ENCODE peak calls at places on chromosomes 16 and 17, in four cellular contexts. One of them, this sample, is unnamed.

GRCh38 chr17:72514888-72515287 is 394.1 kb downstream of the SOX9 start:
- DNase-seq in astrocyte: peak
- DNase-seq in fibroblast of villous mesenchyme: peak
- DNase-seq in A549: no peak
- DNase-seq in this sample: peak

GRCh38 chr17:77803726-77804125 is 154.8 kb upstream of the TNRC6C start:
- DNase-seq in astrocyte: no peak
- DNase-seq in fibroblast of villous mesenchyme: no peak
- DNase-seq in A549: no peak
- DNase-seq in this sample: no peak

GRCh38 chr17:80874866-80875445 is 116.7 kb upstream of the CHMP6 start:
- DNase-seq in astrocyte: no peak
- DNase-seq in fibroblast of villous mesenchyme: no peak
- DNase-seq in A549: no peak
- DNase-seq in this sample: no peak

GRCh38 chr16:71626018-71626857 is at the start of gene MARVELD3:
- DNase-seq in astrocyte: no peak
- DNase-seq in fibroblast of villous mesenchyme: no peak
- DNase-seq in A549: peak
- DNase-seq in this sample: no peak

GRCh38 chr17:80388601-80389000 is 26.4 kb upstream of the ENDOV start:
- DNase-seq in astrocyte: no peak
- DNase-seq in fibroblast of villous mesenchyme: no peak
- DNase-seq in A549: no peak
- DNase-seq in this sample: no peak

GRCh38 chr17:49431743-49432142 is 17.1 kb upstream of the PHB1 start:
- DNase-seq in astrocyte: no peak
- DNase-seq in fibroblast of villous mesenchyme: no peak
- DNase-seq in A549: no peak
- DNase-seq in this sample: no peak

GRCh38 chr17:48544356-48545021 is 420 bp downstream of the HOXB2 start:
- DNase-seq in astrocyte: peak
- DNase-seq in fibroblast of villous mesenchyme: peak
- DNase-seq in A549: no peak
- DNase-seq in this sample: peak

GRCh38 chr16:8801686-8802085 is 4.0 kb downstream of the PMM2 start:
- DNase-seq in astrocyte: no peak
- DNase-seq in fibroblast of villous mesenchyme: no peak
- DNase-seq in A549: no peak
- DNase-seq in this sample: no peak

GRCh38 chr16:22678311-22678710 is 135.7 kb upstream of the HS3ST2 start:
- DNase-seq in astrocyte: no peak
- DNase-seq in fibroblast of villous mesenchyme: no peak
- DNase-seq in A549: no peak
- DNase-seq in this sample: no peak

GRCh38 chr17:16406742-16407674 is 8.4 kb upstream of the TRPV2 start:
- DNase-seq in astrocyte: peak
- DNase-seq in fibroblast of villous mesenchyme: peak
- DNase-seq in A549: peak
- DNase-seq in this sample: no peak

GRCh38 chr17:65557349-65558310 is 3.8 kb downstream of the AXIN2 start:
- DNase-seq in astrocyte: peak
- DNase-seq in fibroblast of villous mesenchyme: no peak
- DNase-seq in A549: peak
- DNase-seq in this sample: peak

GRCh38 chr17:65556014-65556909 is 5.2 kb downstream of the AXIN2 start:
- DNase-seq in astrocyte: no peak
- DNase-seq in fibroblast of villous mesenchyme: peak
- DNase-seq in A549: peak
- DNase-seq in this sample: peak

GRCh38 chr17:65558311-65558682 is 3.2 kb downstream of the AXIN2 start:
- DNase-seq in astrocyte: no peak
- DNase-seq in fibroblast of villous mesenchyme: no peak
- DNase-seq in A549: no peak
- DNase-seq in this sample: no peak

GRCh38 chr17:65558683-65559311 is 2.7 kb downstream of the AXIN2 start:
- DNase-seq in astrocyte: no peak
- DNase-seq in fibroblast of villous mesenchyme: no peak
- DNase-seq in A549: no peak
- DNase-seq in this sample: no peak

DNA sequence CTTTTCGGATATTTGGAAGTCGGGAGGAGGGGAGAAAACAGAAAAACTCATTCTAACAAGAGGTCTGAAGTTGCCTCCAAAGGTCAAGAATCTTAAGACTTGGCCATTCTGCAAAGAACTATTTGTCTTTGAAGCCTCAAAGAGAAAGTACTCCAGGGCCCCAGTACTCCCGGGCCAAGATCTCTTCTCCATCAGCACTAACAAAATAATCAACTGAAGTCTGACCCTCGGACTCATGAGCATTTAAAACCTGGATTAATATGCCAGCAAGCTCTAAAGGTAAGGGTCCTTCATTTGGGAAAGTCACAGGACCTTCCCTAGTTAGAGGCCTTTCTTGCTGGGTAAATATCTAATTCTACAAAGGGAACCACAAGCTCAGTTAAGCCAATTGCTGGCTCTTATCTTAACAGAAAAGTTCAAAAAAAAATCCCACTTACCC is 4.5 kb downstream of the AXIN2 start:
- DNase-seq in astrocyte: no peak
- DNase-seq in fibroblast of villous mesenchyme: no peak
- DNase-seq in A549: no peak
- DNase-seq in this sample: no peak
- H3K4me3 ChIP-seq in astrocyte: peak
- H3K4me3 ChIP-seq in fibroblast of villous mesenchyme: no peak
- H3K4me3 ChIP-seq in A549: no peak
- H3K4me3 ChIP-seq in this sample: peak

GRCh38 chr16:67661864-67662652 is 1.3 kb downstream of the PARD6A start:
- DNase-seq in astrocyte: no peak
- DNase-seq in fibroblast of villous mesenchyme: no peak
- DNase-seq in A549: no peak
- DNase-seq in this sample: no peak

GRCh38 chr16:67663877-67664222 is 2.7 kb downstream of the ENKD1 start:
- DNase-seq in astrocyte: no peak
- DNase-seq in fibroblast of villous mesenchyme: no peak
- DNase-seq in A549: no peak
- DNase-seq in this sample: no peak

GRCh38 chr16:67664258-67664657 is 2.3 kb downstream of the ENKD1 start:
- DNase-seq in astrocyte: no peak
- DNase-seq in fibroblast of villous mesenchyme: no peak
- DNase-seq in A549: no peak
- DNase-seq in this sample: no peak

GRCh38 chr16:67662653-67663010 is 1.9 kb downstream of the PARD6A start:
- DNase-seq in astrocyte: no peak
- DNase-seq in fibroblast of villous mesenchyme: no peak
- DNase-seq in A549: no peak
- DNase-seq in this sample: no peak

DNA sequence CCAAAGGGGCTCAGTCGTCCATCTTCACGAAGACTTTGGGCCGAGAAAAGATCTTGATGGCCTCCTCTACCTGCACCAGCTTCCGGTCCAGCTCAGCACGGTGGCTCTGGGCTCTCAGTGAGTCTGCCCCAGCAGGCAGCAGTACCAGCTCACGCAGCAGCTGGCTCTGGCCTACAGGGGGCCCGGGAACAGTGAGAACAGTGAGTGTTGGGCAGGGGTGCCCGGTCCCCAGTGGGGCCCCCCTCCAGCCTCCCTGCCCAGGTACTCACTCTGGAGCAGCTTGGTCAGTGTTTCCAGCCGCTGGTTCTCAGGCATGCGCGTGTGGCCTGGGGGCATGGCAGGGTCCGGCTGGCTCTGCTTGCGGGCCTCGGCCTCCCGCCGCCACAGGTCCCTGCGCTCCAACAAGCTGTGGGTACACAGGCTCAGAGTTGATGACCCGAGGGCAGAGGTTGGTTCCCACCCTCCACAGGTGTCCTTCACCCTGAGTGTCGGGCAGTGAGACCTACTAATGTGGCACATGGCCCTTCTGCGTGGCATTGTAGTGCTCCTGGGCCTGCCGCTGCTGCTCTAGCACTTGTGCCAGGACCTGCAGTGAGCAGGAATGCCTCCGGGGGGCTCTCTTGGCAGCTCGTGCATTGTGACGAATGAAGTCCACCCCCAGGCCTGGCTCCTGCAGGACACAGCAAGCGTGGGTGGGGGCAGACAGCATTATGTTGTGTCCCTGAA is 2.6 kb downstream of the PARD6A start:
- DNase-seq in astrocyte: no peak
- DNase-seq in fibroblast of villous mesenchyme: no peak
- DNase-seq in A549: peak
- DNase-seq in this sample: no peak
- TF ChIP-seq CTCF in astrocyte: peak
- TF ChIP-seq CTCF in fibroblast of villous mesenchyme: peak
- TF ChIP-seq CTCF in A549: no peak
- TF ChIP-seq CTCF in this sample: peak

GRCh38 chr17:57506253-57506911 is 238.7 kb downstream of the CCDC182 start:
- DNase-seq in astrocyte: no peak
- DNase-seq in fibroblast of villous mesenchyme: no peak
- DNase-seq in A549: no peak
- DNase-seq in this sample: no peak
- H3K4me3 ChIP-seq in astrocyte: no peak
- H3K4me3 ChIP-seq in fibroblast of villous mesenchyme: no peak
- H3K4me3 ChIP-seq in A549: no peak
- H3K4me3 ChIP-seq in this sample: no peak

GRCh38 chr17:75824591-75825518 is 19.3 kb downstream of the UNC13D start:
- DNase-seq in astrocyte: no peak
- DNase-seq in fibroblast of villous mesenchyme: no peak
- DNase-seq in A549: no peak
- DNase-seq in this sample: no peak

GRCh38 chr17:75827291-75828050 is 16.7 kb downstream of the UNC13D start:
- DNase-seq in astrocyte: peak
- DNase-seq in fibroblast of villous mesenchyme: peak
- DNase-seq in A549: peak
- DNase-seq in this sample: peak

GRCh38 chr17:75828051-75828400 is 16.2 kb downstream of the UNC13D start:
- DNase-seq in astrocyte: no peak
- DNase-seq in fibroblast of villous mesenchyme: no peak
- DNase-seq in A549: no peak
- DNase-seq in this sample: no peak

GRCh38 chr17:75825748-75826370 is 18.3 kb downstream of the UNC13D start:
- DNase-seq in astrocyte: no peak
- DNase-seq in fibroblast of villous mesenchyme: no peak
- DNase-seq in A549: no peak
- DNase-seq in this sample: no peak

GRCh38 chr17:75826561-75827290 is 17.5 kb downstream of the UNC13D start:
- DNase-seq in astrocyte: no peak
- DNase-seq in fibroblast of villous mesenchyme: no peak
- DNase-seq in A549: no peak
- DNase-seq in this sample: no peak
- TF ChIP-seq CTCF in astrocyte: no peak
- TF ChIP-seq CTCF in fibroblast of villous mesenchyme: no peak
- TF ChIP-seq CTCF in A549: no peak
- TF ChIP-seq CTCF in this sample: no peak

DNA sequence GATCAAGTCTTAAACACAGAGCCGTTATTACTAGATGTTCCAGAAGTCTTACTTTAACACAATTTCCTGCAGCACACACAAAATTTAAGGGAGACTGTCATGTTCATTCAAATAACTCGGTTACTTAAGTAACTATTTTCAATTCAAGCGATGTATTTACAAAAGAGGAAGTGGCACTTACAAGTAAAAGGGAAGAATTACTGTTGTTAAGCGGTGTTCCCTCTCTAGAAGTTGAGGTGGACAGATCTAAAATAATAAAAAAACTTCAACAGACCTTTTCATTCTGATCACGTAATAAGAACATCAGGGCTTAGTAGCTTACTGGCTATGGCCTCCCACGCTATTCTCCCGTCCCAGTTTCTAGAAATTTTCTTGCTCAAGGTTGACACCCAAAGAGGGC is 26.2 kb upstream of the TXNDC11 start:
- DNase-seq in astrocyte: no peak
- DNase-seq in fibroblast of villous mesenchyme: no peak
- DNase-seq in A549: no peak
- DNase-seq in this sample: no peak
- H3K4me3 ChIP-seq in astrocyte: no peak
- H3K4me3 ChIP-seq in fibroblast of villous mesenchyme: no peak
- H3K4me3 ChIP-seq in A549: no peak
- H3K4me3 ChIP-seq in this sample: no peak

DNA sequence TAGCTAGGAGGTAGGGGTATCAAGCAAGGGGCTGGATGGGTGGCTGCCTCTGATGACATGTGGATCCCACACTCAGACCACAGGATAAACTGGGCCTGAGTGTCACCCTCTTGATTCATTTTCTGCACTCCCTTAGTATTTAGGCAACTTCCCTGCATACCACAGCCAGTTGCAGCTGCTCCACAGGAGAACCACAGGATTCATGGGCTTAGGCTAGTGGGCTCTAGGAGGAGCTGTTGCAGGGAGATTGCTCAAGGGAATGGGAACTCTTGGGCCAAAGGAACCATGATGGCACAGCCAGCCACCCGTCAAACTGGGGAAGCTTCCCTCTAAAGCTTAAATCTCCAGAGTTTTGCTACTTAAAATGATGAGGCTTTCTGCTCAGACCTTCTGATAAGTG is 269.7 kb upstream of the ASIC2 start:
- DNase-seq in astrocyte: no peak
- DNase-seq in fibroblast of villous mesenchyme: no peak
- DNase-seq in A549: no peak
- DNase-seq in this sample: peak
- TF ChIP-seq CTCF in astrocyte: no peak
- TF ChIP-seq CTCF in fibroblast of villous mesenchyme: no peak
- TF ChIP-seq CTCF in A549: no peak
- TF ChIP-seq CTCF in this sample: no peak